ENCODE peak calls at places on chromosomes 11 and 22, in eight cellular contexts. S, R, U, Y, Z, X, O and I are unnamed samples.

GRCh38 chr11:13503393-13503792 is 7.6 kb upstream of the PTH start:
- DNase-seq in O (no peak), Y (no peak), X (no peak), Z (no peak), U (no peak), R (no peak), S (peak; percentile 31), I (no peak)

GRCh38 chr22:20859615-20860014 is 808 bp downstream of the SNAP29 start:
- DNase-seq in Z (no peak), Y (no peak), S (no peak), R (no peak), U (no peak), O (no peak), X (no peak), I (no peak)

GRCh38 chr11:75603791-75604736 is 42.0 kb downstream of the SERPINH1 start:
- DNase-seq in R (no peak), Y (peak; percentile 70), X (no peak), Z (no peak), U (peak; percentile 61), S (no peak), O (no peak), I (peak; percentile 74)

GRCh38 chr22:38946771-38947170 is 10.6 kb upstream of the APOBEC3A start:
- DNase-seq in R (no peak), Y (no peak), U (no peak), Z (no peak), X (no peak), O (no peak), S (no peak), I (no peak)

GRCh38 chr11:102214623-102215022 is 102.7 kb upstream of the BIRC3 start:
- DNase-seq in Y (no peak), S (no peak), O (no peak), R (no peak), U (no peak), X (no peak), Z (no peak), I (no peak)

GRCh38 chr11:61413496-61413895 is 16.3 kb downstream of the CPSF7 start:
- DNase-seq in O (no peak), U (no peak), Y (no peak), R (no peak), S (no peak), X (no peak), Z (no peak), I (no peak)

GRCh38 chr11:23723861-23724260 is 773.0 kb upstream of the LUZP2 start:
- DNase-seq in S (no peak), X (no peak), O (no peak), Y (no peak), U (no peak), R (no peak), Z (no peak), I (no peak)

GRCh38 chr11:134289789-134290188 is 13.6 kb downstream of the GLB1L3 start:
- DNase-seq in O (no peak), S (no peak), Y (no peak), U (no peak), Z (no peak), X (no peak), R (no peak), I (no peak)

GRCh38 chr22:40791241-40791640 is 27.9 kb downstream of the SLC25A17 start:
- DNase-seq in U (peak; percentile 25), X (peak; percentile 12), Y (no peak), Z (no peak), O (no peak), R (no peak), S (no peak), I (peak; percentile 23)

GRCh38 chr11:14423633-14424032 is 64.7 kb upstream of the RRAS2 start:
- DNase-seq in O (no peak), Y (peak; percentile 80), X (no peak), U (no peak), Z (no peak), S (no peak), R (no peak), I (peak; percentile 84)

GRCh38 chr11:11535611-11536010 is 86.2 kb downstream of the GALNT18 start:
- DNase-seq in Z (no peak), Y (no peak), S (no peak), R (no peak), O (peak; percentile 40), X (no peak), U (no peak), I (no peak)

GRCh38 chr11:58061813-58062212 is 31.1 kb downstream of the OR6Q1 start:
- DNase-seq in O (no peak), R (no peak), Z (no peak), S (no peak), U (no peak), Y (no peak), X (no peak), I (no peak)

GRCh38 chr11:72613450-72613849 is 60.8 kb downstream of the PDE2A start:
- DNase-seq in O (no peak), U (no peak), R (no peak), S (no peak), X (no peak), Y (no peak), Z (no peak), I (no peak)

GRCh38 chr11:72614381-72614780 is 59.8 kb downstream of the PDE2A start:
- DNase-seq in S (no peak), Z (no peak), O (no peak), R (no peak), Y (no peak), U (no peak), X (no peak), I (peak; percentile 43)

GRCh38 chr11:72613977-72614376 is 60.2 kb downstream of the PDE2A start:
- DNase-seq in X (no peak), U (no peak), Z (no peak), O (no peak), Y (no peak), R (peak; percentile 22), S (peak; percentile 27), I (no peak)

GRCh38 chr11:72616655-72617054 is 57.6 kb downstream of the PDE2A start:
- DNase-seq in S (no peak), O (no peak), Y (no peak), R (no peak), U (no peak), Z (no peak), X (no peak), I (no peak)

GRCh38 chr11:72615329-72615728 is 58.9 kb downstream of the PDE2A start:
- DNase-seq in X (no peak), Y (no peak), O (no peak), R (no peak), Z (no peak), U (no peak), S (no peak), I (no peak)
- H3K4me3 ChIP-seq in X (no peak overlapping the region), Y (no peak overlapping the region), O (no peak overlapping the region), R (no peak overlapping the region), Z (no peak overlapping the region), U (no peak overlapping the region), S (no peak overlapping the region), I (no peak overlapping the region)

GRCh38 chr11:66119348-66120133 is 49.5 kb downstream of the PACS1 start:
- DNase-seq in S (no peak), U (peak; percentile 48), Z (no peak), R (no peak), X (peak; percentile 46), Y (peak; percentile 93), O (peak; percentile 61), I (peak; percentile 96)
- H3K4me3 ChIP-seq in S (no peak overlapping the region), U (no peak overlapping the region), Z (no peak overlapping the region), R (no peak overlapping the region), X (no peak overlapping the region), Y (no peak overlapping the region), O (no peak overlapping the region), I (no peak overlapping the region)

GRCh38 chr11:119727523-119728081 is 1.4 kb downstream of the NECTIN1 start:
- DNase-seq in U (no peak), Z (no peak), O (peak; percentile 74), X (peak; percentile 68), R (no peak), S (peak; percentile 67), Y (peak; percentile 27), I (no peak)
- H3K4me3 ChIP-seq in U (peak overlapping the region; percentile 64), Z (peak overlapping the region; percentile 62), O (peak overlapping the region; percentile 87), X (peak overlapping the region; percentile 96), R (peak overlapping the region; percentile 63), S (peak overlapping the region; percentile 65), Y (peak overlapping the region; percentile 79), I (peak overlapping the region; percentile 63)

DNA sequence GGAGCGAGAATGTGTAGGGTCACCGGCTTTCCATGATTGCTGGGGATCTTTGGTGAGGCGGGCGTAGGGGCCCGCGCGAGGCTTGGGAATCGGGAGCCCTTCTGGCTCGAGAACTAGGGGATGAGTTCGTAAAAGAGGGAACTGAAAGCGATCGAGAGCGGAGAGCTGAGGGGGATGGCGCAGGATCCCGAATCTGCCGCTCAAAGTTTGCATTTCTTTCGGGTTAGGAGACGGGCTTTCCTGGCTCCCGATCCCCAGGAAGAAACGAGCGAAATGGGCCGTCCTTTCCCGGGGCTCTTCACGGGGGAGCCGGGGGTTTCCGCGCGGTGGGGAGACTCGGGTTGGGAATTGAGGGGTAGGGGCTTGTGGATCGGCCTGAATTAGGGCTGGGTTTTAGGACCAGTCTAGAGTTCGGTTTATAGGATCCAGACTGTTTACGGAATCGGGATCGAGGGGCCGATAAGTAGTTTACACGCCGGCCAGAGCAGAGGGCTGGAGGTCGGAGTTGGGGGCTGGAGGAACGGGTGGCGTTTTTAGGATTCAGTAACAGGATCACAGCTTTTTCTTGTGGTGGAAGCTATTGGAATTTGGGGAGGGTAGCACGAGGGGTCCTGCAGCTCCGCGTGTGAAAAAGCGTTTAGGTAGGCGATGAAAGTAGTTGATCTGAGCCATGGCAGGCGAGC is 1.3 kb downstream of the PKNOX2 start:
- DNase-seq in R (no peak), Z (no peak), Y (peak; percentile 65), S (no peak), X (peak; percentile 57), O (no peak), U (no peak), I (peak; percentile 46)
- H3K4me3 ChIP-seq in R (peak overlapping the region; percentile 64), Z (no peak overlapping the region), Y (peak overlapping the region; percentile 87), S (peak overlapping the region; percentile 49), X (peak overlapping the region; percentile 80), O (peak overlapping the region; percentile 52), U (peak overlapping the region; percentile 17), I (peak overlapping the region; percentile 80)

DNA sequence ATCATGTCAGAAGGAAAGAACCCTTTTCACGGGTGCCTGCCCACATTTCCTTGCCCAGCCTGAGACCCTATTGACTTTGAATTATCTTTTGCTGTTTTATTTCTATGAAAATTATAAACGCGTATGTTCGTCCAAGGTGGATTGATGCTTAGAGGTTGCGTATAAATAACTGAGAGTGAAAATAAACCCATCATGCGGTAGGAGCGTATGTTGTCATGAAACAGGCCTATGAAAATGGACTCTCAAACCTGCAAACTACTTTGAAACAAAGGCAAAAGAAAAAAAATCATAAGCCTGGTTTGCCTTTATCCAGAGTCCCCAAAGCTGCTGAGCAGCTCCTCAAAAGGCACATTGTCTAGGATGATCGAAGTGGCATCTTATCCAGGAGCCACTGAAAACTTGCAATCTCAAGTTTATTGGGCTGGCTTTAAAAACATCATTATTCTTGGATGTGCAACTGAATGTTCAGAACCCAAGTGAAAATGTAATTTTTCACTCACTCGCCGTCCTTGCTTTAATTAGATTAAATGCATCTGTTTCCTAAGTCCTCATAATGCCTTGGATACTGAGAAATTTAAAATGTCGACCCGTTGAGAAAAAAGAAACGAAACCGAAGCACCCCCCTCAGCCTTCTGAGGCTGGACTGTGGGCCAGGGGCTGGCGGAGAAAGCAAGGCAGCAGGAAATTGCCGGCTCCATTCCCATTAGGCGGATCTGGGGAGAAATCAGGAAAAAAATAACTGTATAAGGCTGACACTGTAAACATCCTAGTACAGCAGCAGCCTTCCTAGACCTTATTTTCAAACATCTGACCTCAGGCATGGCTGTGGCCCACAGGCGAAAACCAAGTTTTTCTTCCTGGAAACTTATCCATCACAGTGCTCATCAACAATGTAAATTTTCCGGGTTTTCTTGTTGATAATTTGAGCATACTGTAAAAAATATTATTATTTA is 82.9 kb upstream of the PPARA start:
- DNase-seq in U (no peak), R (no peak), Z (no peak), S (no peak), Y (no peak), X (no peak), O (no peak), I (no peak)
- H3K4me3 ChIP-seq in U (peak overlapping the region; percentile 56), R (peak overlapping the region; percentile 18), Z (peak overlapping the region; percentile 33), S (peak overlapping the region; percentile 1), Y (no peak overlapping the region), X (no peak overlapping the region), O (peak overlapping the region; percentile 38), I (no peak overlapping the region)

GRCh38 chr11:32427616-32427934 is 7.8 kb downstream of the WT1 start:
- DNase-seq in Z (no peak), X (no peak), Y (no peak), S (no peak), O (no peak), U (no peak), R (no peak), I (no peak)
- H3K4me3 ChIP-seq in Z (no peak overlapping the region), X (peak overlapping the region; percentile 62), Y (no peak overlapping the region), S (no peak overlapping the region), O (no peak overlapping the region), U (no peak overlapping the region), R (no peak overlapping the region), I (no peak overlapping the region)